ENCODE peak calls at places on chromosome 22, in six cellular contexts. T is mesothelial cell of epicardium, V is progenitor cell of endocrine pancreas, F is kidney epithelial cell, K is lower lobe of right lung, O is ovary. G is an unnamed sample.

GRCh38 chr22:46262449-46263207 is 515 bp downstream of the PKDREJ start:
- DNase-seq in T (no peak), V (peak), F (no peak), K (peak), O (peak), G (no peak)

GRCh38 chr22:46545041-46545796 is 7.8 kb upstream of the CELSR1 start:
- DNase-seq in T (no peak), V (no peak), F (no peak), K (no peak), O (no peak), G (no peak)

GRCh38 chr22:32951807-32952153 is 106.4 kb downstream of the SYN3 start:
- DNase-seq in T (no peak), V (no peak), F (no peak), K (peak), O (peak), G (no peak)

GRCh38 chr22:27851974-27852713 is 50.6 kb upstream of the MN1 start:
- DNase-seq in T (no peak), V (no peak), F (no peak), K (no peak), O (no peak), G (no peak)

GRCh38 chr22:42758929-42759629 is 38.4 kb upstream of the A4GALT start:
- DNase-seq in T (no peak), V (no peak), F (no peak), K (no peak), O (peak), G (no peak)

GRCh38 chr22:41939981-41940852 is 6.7 kb downstream of the CENPM start:
- DNase-seq in T (no peak), V (no peak), F (no peak), K (peak), O (no peak), G (no peak)

GRCh38 chr22:32862083-32862482 is 60.6 kb downstream of the TIMP3 start:
- DNase-seq in T (no peak), V (no peak), F (no peak), K (no peak), O (no peak), G (no peak)

GRCh38 chr22:24391836-24392217 is 35.6 kb upstream of the ADORA2A start:
- DNase-seq in T (no peak), V (no peak), F (no peak), K (no peak), O (no peak), G (no peak)

GRCh38 chr22:29302681-29303465 is 3.6 kb upstream of the GAS2L1 start:
- DNase-seq in T (no peak), V (no peak), F (no peak), K (no peak), O (peak), G (no peak)

GRCh38 chr22:31093956-31094622 is 13.0 kb downstream of the SMTN start:
- DNase-seq in T (no peak), V (no peak), F (no peak), K (no peak), O (peak), G (peak)

GRCh38 chr22:50246242-50247175 is 1.7 kb upstream of the TUBGCP6 start:
- DNase-seq in T (no peak), V (no peak), F (no peak), K (no peak), O (peak), G (no peak)

GRCh38 chr22:50243704-50244419 is 961 bp downstream of the TUBGCP6 start:
- DNase-seq in T (no peak), V (no peak), F (no peak), K (no peak), O (peak), G (no peak)

GRCh38 chr22:50245214-50246072 is 620 bp upstream of the TUBGCP6 start:
- DNase-seq in T (no peak), V (no peak), F (no peak), K (no peak), O (peak), G (no peak)

GRCh38 chr22:50242406-50242949 is 2.3 kb downstream of the TUBGCP6 start:
- DNase-seq in T (no peak), V (no peak), F (no peak), K (no peak), O (no peak), G (no peak)

DNA sequence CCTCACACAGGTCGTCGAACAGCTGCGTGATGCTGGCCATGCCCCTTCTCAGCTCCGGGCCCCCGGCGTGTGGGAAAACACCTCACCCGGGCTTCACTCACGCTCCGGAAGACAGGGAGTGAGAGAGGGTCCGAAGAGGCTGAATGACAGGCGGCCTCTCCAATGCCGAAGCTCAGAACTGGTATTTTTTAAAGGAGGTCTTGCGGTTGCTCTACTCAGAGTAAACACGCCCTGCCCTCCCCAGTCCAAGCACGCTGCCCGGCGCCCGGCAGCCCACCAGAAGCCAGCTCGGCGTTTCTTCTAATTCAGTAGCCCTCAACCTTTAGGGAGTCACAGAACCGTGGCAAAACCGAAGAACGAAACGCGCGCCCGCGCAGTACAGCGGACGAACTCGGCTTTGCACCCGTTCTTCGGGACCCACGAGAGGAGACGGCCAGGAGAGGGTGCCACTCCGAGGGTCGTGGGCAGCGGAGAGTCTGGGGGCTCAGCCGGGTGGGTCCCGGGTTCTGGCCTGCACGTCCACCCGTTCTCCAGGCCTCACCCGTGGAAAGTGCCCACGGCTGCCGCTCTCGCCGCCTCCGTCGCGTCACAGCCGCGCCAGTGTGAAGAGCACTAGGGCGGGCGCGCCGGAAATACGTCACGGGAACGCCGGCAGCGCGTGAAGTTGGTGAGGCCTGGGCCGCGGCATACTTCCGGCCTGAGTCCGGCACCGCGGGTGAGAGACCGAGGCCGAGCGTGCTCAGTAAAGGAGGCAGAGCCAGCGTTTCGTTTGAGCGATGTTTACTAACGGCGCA is at the start of gene TUBGCP6:
- DNase-seq in T (peak), V (peak), F (peak), K (peak), O (peak), G (peak)
- TF ChIP-seq CTCF in T (no peak), V (peak), F (peak), K (peak), O (no peak), G (no peak)

GRCh38 chr22:20423636-20424511 is 13.8 kb downstream of the SCARF2 start:
- DNase-seq in T (no peak), V (no peak), F (no peak), K (no peak), O (peak), G (no peak)
- TF ChIP-seq CTCF in T (no peak), V (no peak), F (no peak), K (no peak), O (no peak), G (no peak)

GRCh38 chr22:44444341-44445306 is 53.4 kb downstream of the RTL6 start:
- DNase-seq in T (no peak), V (no peak), F (no peak), K (no peak), O (no peak), G (no peak)
- TF ChIP-seq CTCF in T (no peak), V (peak), F (peak), K (no peak), O (no peak), G (peak)

GRCh38 chr22:37148031-37148651 is 1.6 kb downstream of the IL2RB start:
- DNase-seq in T (no peak), V (no peak), F (no peak), K (no peak), O (no peak), G (no peak)
- TF ChIP-seq CTCF in T (no peak), V (no peak), F (no peak), K (no peak), O (no peak), G (no peak)

G was measured in D721Med.